ENCODE peak calls at places on chromosomes 3 and 15, in six cellular contexts. V is psoas muscle, U is fibroblast of lung, C is uterus, M is breast epithelium, W is small intestine. F is an unnamed sample. For H3K4me1, the result is how much of the 10 kb centered on the place peaks cover.

GRCh38 chr3:146187334-146187950 is 26.5 kb upstream of the PLOD2 start:
- DNase-seq in W (peak), V (no peak), U (peak), M (no peak), C (peak), F (no peak)

GRCh38 chr15:45784656-45785055 is 149.8 kb downstream of the SQOR start:
- DNase-seq in V (no peak), C (no peak), M (no peak), W (no peak), U (no peak), F (no peak)

GRCh38 chr15:73570355-73571032 is 62.7 kb downstream of the NPTN start:
- DNase-seq in U (no peak), C (no peak), M (no peak), W (no peak), V (no peak), F (no peak)

GRCh38 chr15:58994906-58995453 is 7.5 kb downstream of the RNF111 start:
- DNase-seq in U (no peak), W (no peak), M (no peak), C (no peak), V (no peak), F (no peak)

GRCh38 chr3:25508901-25509300 is 80.8 kb downstream of the RARB start:
- DNase-seq in C (no peak), W (no peak), U (no peak), M (peak), V (no peak), F (no peak)

GRCh38 chr3:52220380-52221026 is 4.9 kb downstream of the TLR9 start:
- DNase-seq in U (peak), V (peak), M (peak), W (peak), C (peak), F (peak)

GRCh38 chr3:17442332-17443049 is 299.9 kb downstream of the TBC1D5 start:
- DNase-seq in M (no peak), C (no peak), U (no peak), W (peak), V (no peak), F (no peak)

GRCh38 chr3:180855364-180855763 is 57.1 kb upstream of the FXR1 start:
- DNase-seq in M (no peak), V (no peak), C (no peak), U (no peak), W (no peak), F (no peak)

GRCh38 chr3:66885326-66886000 is 112.6 kb upstream of the KBTBD8 start:
- DNase-seq in V (no peak), M (no peak), C (no peak), U (peak), W (no peak), F (no peak)

GRCh38 chr3:181855825-181856224 is 144.1 kb downstream of the SOX2 start:
- DNase-seq in V (no peak), C (no peak), M (no peak), W (no peak), U (no peak), F (no peak)

GRCh38 chr3:190101320-190102117 is 19.2 kb downstream of the P3H2 start:
- DNase-seq in V (no peak), U (peak), C (no peak), M (no peak), W (no peak), F (no peak)

GRCh38 chr15:63348392-63348791 is 33.3 kb downstream of the CA12 start:
- DNase-seq in W (peak), U (peak), C (no peak), V (peak), M (peak), F (peak)

GRCh38 chr3:143024351-143024960 is 23.1 kb downstream of the U2SURP start:
- DNase-seq in U (no peak), V (no peak), M (no peak), C (no peak), W (no peak), F (no peak)

GRCh38 chr3:174035317-174035886 is 637.9 kb downstream of the NLGN1 start:
- DNase-seq in U (peak), V (no peak), W (no peak), M (no peak), C (no peak), F (no peak)

GRCh38 chr3:71584216-71585061 is 911 bp upstream of the FOXP1 start:
- DNase-seq in C (peak), U (peak), M (peak), W (peak), V (peak), F (peak)

GRCh38 chr3:141305436-141305835 is 62.9 kb upstream of the ZBTB38 start:
- DNase-seq in U (peak), W (no peak), M (no peak), V (no peak), C (no peak), F (no peak)

GRCh38 chr15:71167445-71168162 is 52.3 kb downstream of the THSD4 start:
- DNase-seq in M (no peak), V (no peak), W (no peak), C (no peak), U (no peak), F (no peak)

GRCh38 chr3:33597257-33597689 is 120.8 kb downstream of the CLASP2 start:
- DNase-seq in M (no peak), U (no peak), W (no peak), C (no peak), V (no peak), F (no peak)

GRCh38 chr15:36177590-36178281 is 401.7 kb upstream of the CDIN1 start:
- DNase-seq in C (no peak), U (peak), M (no peak), V (no peak), W (peak), F (no peak)

GRCh38 chr15:70867911-70868467 is 14.0 kb upstream of the LARP6 start:
- DNase-seq in U (peak), M (no peak), C (peak), V (peak), W (no peak), F (no peak)

GRCh38 chr15:68341851-68342336 is 64.3 kb downstream of the FEM1B start:
- DNase-seq in M (no peak), W (no peak), C (peak), U (peak), V (no peak), F (no peak)

GRCh38 chr3:124995460-124995994 is 60.3 kb downstream of the HEG1 start:
- DNase-seq in W (peak), V (peak), C (peak), U (peak), M (peak), F (no peak)

GRCh38 chr3:15528881-15529537 is 7.5 kb upstream of the COLQ start:
- DNase-seq in U (no peak), W (peak), M (no peak), C (no peak), V (no peak), F (no peak)

GRCh38 chr3:149575213-149575961 is 82.4 kb downstream of the WWTR1 start:
- DNase-seq in M (no peak), U (peak), C (peak), W (no peak), V (peak), F (no peak)

GRCh38 chr3:84968701-84969235 is 10.0 kb downstream of the CADM2 start:
- DNase-seq in V (no peak), U (no peak), C (no peak), M (no peak), W (no peak), F (no peak)

GRCh38 chr3:149590691-149591441 is 67.0 kb downstream of the WWTR1 start:
- DNase-seq in C (no peak), W (no peak), M (no peak), V (no peak), U (no peak), F (no peak)

DNA sequence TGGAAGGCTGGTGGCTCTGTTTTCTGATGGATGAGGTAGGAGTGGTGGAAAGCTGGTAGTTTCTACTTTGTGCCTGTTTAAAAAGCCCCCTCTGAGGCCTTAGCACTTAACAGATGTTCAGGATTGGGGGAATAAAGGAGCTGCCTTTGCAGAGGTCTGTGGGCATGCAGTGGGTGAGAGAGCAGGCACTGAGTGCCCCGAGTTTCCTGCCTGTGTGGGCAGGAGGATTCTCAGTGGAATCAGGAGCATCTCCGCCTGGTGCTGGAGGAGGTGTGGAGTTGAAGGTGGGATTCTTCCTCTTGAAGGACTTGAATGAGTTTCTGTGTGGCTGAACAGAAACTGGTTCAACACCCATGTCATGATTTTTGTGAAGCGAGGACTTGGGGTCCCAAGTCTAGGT is 74.3 kb downstream of the IGF1R start:
- DNase-seq in W (no peak), V (no peak), C (no peak), U (no peak), M (no peak), F (no peak)
- H3K4me1 ChIP-seq in W (under half), V (under half), C (under half), U (under half), M (under half), F (under half)

GRCh38 chr3:134972836-134973455 is 177.9 kb downstream of the EPHB1 start:
- DNase-seq in U (no peak), V (no peak), C (no peak), W (no peak), M (no peak), F (no peak)
- H3K4me3 ChIP-seq in U (no peak), V (no peak), C (no peak), W (no peak), M (no peak), F (no peak)

GRCh38 chr15:67137319-67137718 is 71.9 kb downstream of the SMAD3 start:
- DNase-seq in V (no peak), U (no peak), W (no peak), C (no peak), M (no peak), F (no peak)
- H3K4me1 ChIP-seq in V (half or more), U (half or more), W (under half), C (under half), M (under half), F (half or more)

GRCh38 chr15:32819406-32819930 is 101.7 kb downstream of the GREM1 start:
- DNase-seq in M (no peak), C (no peak), U (peak), W (no peak), V (no peak), F (no peak)
- H3K4me3 ChIP-seq in M (no peak), C (no peak), U (no peak), W (no peak), V (no peak), F (no peak)

GRCh38 chr3:8506611-8507061 is 5.0 kb downstream of the LMCD1 start:
- DNase-seq in U (peak), W (no peak), V (no peak), C (no peak), M (no peak), F (no peak)
- H3K4me1 ChIP-seq in U (under half), W (under half), V (half or more), C (under half), M (under half), F (under half)

GRCh38 chr3:73571238-73571741 is 53.5 kb downstream of the PDZRN3 start:
- DNase-seq in V (no peak), W (no peak), M (no peak), U (no peak), C (no peak), F (no peak)
- H3K4me3 ChIP-seq in V (no peak), W (no peak), M (no peak), U (no peak), C (no peak), F (no peak)

DNA sequence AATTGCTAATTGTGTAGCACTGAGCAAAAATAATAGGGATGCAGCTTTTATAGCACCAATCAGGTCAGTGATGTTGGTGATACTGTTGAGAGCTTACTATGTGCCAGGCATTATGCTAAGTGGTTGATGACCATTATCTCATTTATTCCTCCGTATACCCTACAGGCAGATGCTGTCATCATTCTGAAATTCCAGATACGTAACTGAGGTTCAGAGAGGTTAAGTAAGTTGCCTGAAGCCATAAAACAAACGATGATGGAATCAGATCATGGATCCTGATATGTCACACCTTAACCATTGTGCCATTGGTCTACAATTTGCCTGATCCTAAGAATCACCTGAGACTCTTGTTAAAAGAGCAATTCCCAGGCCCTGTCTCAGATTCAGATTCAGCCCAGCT is 49.5 kb downstream of the ST6GAL1 start:
- DNase-seq in C (no peak), U (no peak), V (no peak), M (no peak), W (no peak), F (no peak)
- H3K4me1 ChIP-seq in C (under half), U (under half), V (under half), M (under half), W (under half), F (under half)

DNA sequence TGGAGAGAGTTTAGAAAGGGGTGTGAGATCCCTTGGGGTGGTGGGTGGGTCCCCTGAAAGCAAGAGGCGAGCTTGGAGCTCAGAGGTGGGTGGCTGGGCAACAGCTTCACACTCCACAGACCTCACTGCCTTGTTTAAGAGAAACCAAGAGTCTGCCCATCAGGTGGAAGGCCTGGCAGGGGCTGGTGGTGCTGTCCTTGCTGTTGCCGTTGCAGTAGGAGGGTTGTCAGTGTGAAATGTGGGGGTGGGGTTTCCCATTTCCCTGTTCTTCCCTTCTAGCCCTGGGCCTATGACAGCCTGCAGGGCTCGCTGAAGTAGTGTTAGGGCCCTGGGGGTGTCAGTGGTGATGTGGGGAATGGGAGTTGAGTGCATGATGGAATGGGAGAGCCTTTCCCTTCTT is 4.1 kb downstream of the PLEKHO2 start:
- DNase-seq in W (no peak), U (no peak), M (no peak), V (no peak), C (no peak), F (no peak)
- H3K4me3 ChIP-seq in W (no peak), U (peak), M (peak), V (peak), C (no peak), F (peak)

GRCh38 chr15:52556524-52556923 is 12.3 kb downstream of the ARPP19 start:
- DNase-seq in W (no peak), U (no peak), C (no peak), M (no peak), V (no peak), F (no peak)

GRCh38 chr15:52559583-52559982 is 9.2 kb downstream of the ARPP19 start:
- DNase-seq in U (peak), M (no peak), W (no peak), V (peak), C (no peak), F (no peak)

GRCh38 chr15:52559022-52559421 is 9.8 kb downstream of the ARPP19 start:
- DNase-seq in M (no peak), W (no peak), V (no peak), U (no peak), C (no peak), F (no peak)

GRCh38 chr15:52557242-52557641 is 11.6 kb downstream of the ARPP19 start:
- DNase-seq in C (no peak), V (no peak), U (no peak), M (no peak), W (no peak), F (no peak)

GRCh38 chr15:52558196-52558595 is 10.6 kb downstream of the ARPP19 start:
- DNase-seq in C (no peak), M (no peak), V (no peak), W (no peak), U (peak), F (no peak)
- H3K4me1 ChIP-seq in C (under half), M (under half), V (half or more), W (under half), U (under half), F (under half)